ENCODE peak calls at places on chromosomes 12 and 14, in five cellular contexts. I, C, J, B and S are unnamed samples.

GRCh38 chr12:102053062-102053349 is 8.8 kb downstream of the WASHC3 start:
- DNase-seq in J (no peak), B (no peak), I (peak), C (no peak), S (no peak)

GRCh38 chr14:90487462-90487861 is 90.6 kb downstream of the CALM1 start:
- DNase-seq in C (no peak), B (no peak), J (no peak), I (no peak), S (no peak)

GRCh38 chr14:49512147-49512551 is 74.0 kb downstream of the RPS29 start:
- DNase-seq in J (no peak), C (no peak), B (no peak), I (no peak), S (peak)

GRCh38 chr12:106285993-106286392 is 16.5 kb upstream of the TCP11L2 start:
- DNase-seq in B (no peak), I (no peak), J (no peak), C (no peak), S (no peak)

GRCh38 chr14:100025111-100025510 is 40.1 kb upstream of the EVL start:
- DNase-seq in B (peak), C (peak), J (no peak), I (peak), S (peak)

GRCh38 chr12:101567918-101568317 is 26.9 kb upstream of the MYBPC1 start:
- DNase-seq in J (no peak), C (no peak), B (no peak), I (no peak), S (no peak)

GRCh38 chr12:131276501-131277185 is 322.9 kb downstream of the ADGRD1 start:
- DNase-seq in J (no peak), B (no peak), I (peak), C (no peak), S (no peak)

GRCh38 chr14:93160353-93160801 is 24.3 kb downstream of the MOAP1 start:
- DNase-seq in C (peak), J (no peak), B (no peak), I (no peak), S (no peak)

GRCh38 chr14:88078525-88078924 is 73.6 kb downstream of the GPR65 start:
- DNase-seq in J (no peak), I (no peak), C (peak), B (no peak), S (no peak)

GRCh38 chr12:132533584-132533958 is 43.6 kb downstream of the FBRSL1 start:
- DNase-seq in B (no peak), C (no peak), I (no peak), J (no peak), S (no peak)

GRCh38 chr12:7403466-7403865 is 40.5 kb downstream of the CD163L1 start:
- DNase-seq in I (no peak), B (no peak), J (no peak), C (no peak), S (no peak)

GRCh38 chr12:25269701-25270100 is 19.0 kb upstream of the KRAS start:
- DNase-seq in B (no peak), J (no peak), I (no peak), C (no peak), S (no peak)

GRCh38 chr14:79965896-79966295 is 245.4 kb downstream of the DIO2 start:
- DNase-seq in I (no peak), C (no peak), J (no peak), B (no peak), S (no peak)

GRCh38 chr12:76422878-76423438 is 74.7 kb upstream of the BBS10 start:
- DNase-seq in J (no peak), C (no peak), I (no peak), B (no peak), S (no peak)

GRCh38 chr12:13165578-13166120 is 30.9 kb upstream of the EMP1 start:
- DNase-seq in J (peak), B (peak), I (peak), C (no peak), S (peak)

GRCh38 chr12:115267464-115267863 is 583.5 kb upstream of the TBX3 start:
- DNase-seq in B (no peak), J (peak), C (no peak), I (no peak), S (peak)

GRCh38 chr14:55707365-55707804 is 127.4 kb downstream of the KTN1 start:
- DNase-seq in C (peak), J (no peak), B (no peak), I (no peak), S (peak)

GRCh38 chr14:92408186-92408585 is 85.2 kb downstream of the SLC24A4 start:
- DNase-seq in B (no peak), I (no peak), J (no peak), C (no peak), S (peak)

GRCh38 chr12:110689601-110690430 is 901 bp upstream of the HVCN1 start:
- DNase-seq in I (peak), B (peak), J (peak), C (peak), S (peak)

GRCh38 chr14:33103489-33103888 is 164.8 kb downstream of the NPAS3 start:
- DNase-seq in J (no peak), I (no peak), B (no peak), C (no peak), S (no peak)

GRCh38 chr12:52023182-52023975 is 16.6 kb downstream of the TAMALIN start:
- DNase-seq in B (peak), C (peak), J (peak), I (peak), S (peak)

GRCh38 chr12:57085999-57086950 is 2.6 kb upstream of the NAB2 start:
- DNase-seq in B (peak), I (peak), J (peak), C (peak), S (peak)

GRCh38 chr12:124396544-124397398 is 101.9 kb downstream of the RFLNA start:
- DNase-seq in J (no peak), B (no peak), I (no peak), C (no peak), S (no peak)

GRCh38 chr14:66752109-66752508 is 244.2 kb downstream of the GPHN start:
- DNase-seq in I (no peak), B (no peak), C (peak), J (no peak), S (no peak)

GRCh38 chr14:99910337-99911268 is 117.4 kb downstream of the EML1 start:
- DNase-seq in I (no peak), B (no peak), C (peak), J (no peak), S (peak)

GRCh38 chr14:84708865-84709264 is 821.1 kb upstream of the FLRT2 start:
- DNase-seq in B (no peak), J (no peak), I (no peak), C (no peak), S (no peak)

GRCh38 chr12:97308576-97309198 is 153.9 kb upstream of the RMST start:
- DNase-seq in I (no peak), J (no peak), B (no peak), C (peak), S (peak)

GRCh38 chr12:38720661-38721060 is 184.7 kb downstream of the CPNE8 start:
- DNase-seq in C (no peak), J (no peak), I (no peak), B (no peak), S (no peak)

GRCh38 chr14:79661762-79662161 is 549.5 kb downstream of the DIO2 start:
- DNase-seq in I (no peak), B (no peak), C (no peak), J (no peak), S (no peak)

GRCh38 chr14:74380172-74380571 is 31.9 kb downstream of the VRTN start:
- DNase-seq in C (no peak), I (no peak), J (no peak), B (no peak), S (peak)

GRCh38 chr14:93219103-93219726 is 12.2 kb downstream of the UBR7 start:
- DNase-seq in J (no peak), C (peak), I (no peak), B (peak), S (peak)

GRCh38 chr14:34536951-34537676 is 2.4 kb downstream of the EAPP start:
- DNase-seq in I (no peak), B (no peak), J (no peak), C (no peak), S (peak)

GRCh38 chr14:69324341-69324931 is 64.5 kb downstream of the GALNT16 start:
- DNase-seq in B (no peak), I (no peak), J (no peak), C (no peak), S (no peak)

GRCh38 chr12:2813573-2814185 is 1.2 kb downstream of the ITFG2 start:
- DNase-seq in J (no peak), I (no peak), C (peak), B (peak), S (peak)

DNA sequence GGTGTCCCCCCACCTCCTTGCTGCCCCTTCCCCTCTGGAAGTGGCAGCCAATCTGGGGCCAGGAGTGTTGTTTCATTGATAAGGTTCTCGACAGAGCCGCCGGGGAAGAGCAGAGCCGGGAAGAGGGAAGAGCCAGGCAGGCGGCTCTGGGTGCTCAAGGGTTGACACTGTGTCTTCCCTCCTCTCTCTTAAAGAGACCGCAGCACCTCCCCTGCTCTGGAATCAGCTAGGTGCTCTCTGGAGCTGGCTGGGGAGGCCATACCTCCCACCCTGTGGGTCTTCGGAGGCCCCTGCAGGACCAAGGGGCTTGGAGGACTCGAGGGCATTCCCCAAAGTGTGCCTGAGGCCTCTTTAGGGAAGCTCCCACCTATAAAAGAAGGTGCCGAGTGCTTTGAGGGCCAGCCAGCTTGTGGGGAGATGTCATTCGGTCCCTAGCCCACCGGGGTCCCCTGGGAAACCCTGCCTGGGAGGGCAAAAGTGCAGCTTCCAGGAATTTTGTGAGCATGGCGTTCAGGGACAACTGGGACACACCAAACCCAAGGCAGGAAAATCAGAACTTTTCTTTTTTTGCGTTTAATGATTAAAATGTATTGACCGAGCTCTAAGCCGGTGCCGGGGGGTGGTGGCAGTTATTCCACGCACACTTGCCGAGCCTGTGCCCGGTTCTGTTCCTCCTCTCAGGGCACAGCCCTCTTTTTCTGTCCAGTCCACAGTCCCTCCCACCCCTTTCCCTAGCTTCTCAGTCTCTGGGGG is 2.9 kb downstream of the SETD1B start:
- DNase-seq in J (peak), I (no peak), C (peak), B (no peak), S (no peak)
- H3K4me3 ChIP-seq in J (peak), I (peak), C (peak), B (peak), S (peak)

GRCh38 chr12:68158427-68158826 is 1.1 kb downstream of the IFNG start:
- DNase-seq in B (no peak), I (no peak), C (peak), J (no peak), S (peak)
- TF ChIP-seq CTCF in B (peak), I (peak), C (peak), J (peak), S (peak)

GRCh38 chr14:105891221-105891602 is 364.8 kb downstream of the TMEM121 start:
- DNase-seq in J (no peak), B (no peak), I (peak), C (no peak), S (no peak)
- H3K4me3 ChIP-seq in J (no peak), B (no peak), I (no peak), C (no peak), S (no peak)

DNA sequence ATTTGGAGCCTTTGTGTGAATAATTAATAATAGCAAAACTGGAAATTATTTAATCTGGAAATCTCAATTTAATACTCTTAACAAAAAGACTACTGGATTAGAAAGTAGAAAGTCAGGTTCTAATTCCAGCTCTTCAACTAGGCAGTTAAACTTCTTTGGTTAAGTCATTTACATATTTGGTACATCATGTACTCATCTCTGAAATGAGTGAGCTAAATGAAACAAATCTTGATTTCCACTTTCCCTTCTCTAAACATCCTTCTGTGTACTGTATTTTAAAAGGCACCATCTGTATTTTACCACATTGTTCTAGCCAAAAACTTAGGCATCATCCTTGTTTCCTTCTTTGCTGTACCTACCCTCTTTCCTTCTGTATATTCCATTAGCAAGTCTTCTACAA is 26.9 kb downstream of the CRADD start:
- DNase-seq in B (no peak), I (no peak), J (no peak), C (no peak), S (no peak)
- TF ChIP-seq CTCF in B (no peak), I (no peak), J (no peak), C (no peak), S (no peak)

GRCh38 chr12:79023261-79023660 is 158.7 kb downstream of the SYT1 start:
- DNase-seq in J (no peak), I (no peak), C (no peak), B (no peak), S (no peak)

GRCh38 chr12:79020106-79020505 is 155.5 kb downstream of the SYT1 start:
- DNase-seq in I (no peak), B (no peak), J (no peak), C (no peak), S (no peak)

GRCh38 chr12:79021021-79021420 is 156.4 kb downstream of the SYT1 start:
- DNase-seq in I (no peak), B (no peak), J (no peak), C (no peak), S (no peak)

GRCh38 chr12:79016181-79016580 is 151.6 kb downstream of the SYT1 start:
- DNase-seq in J (no peak), I (no peak), B (no peak), C (no peak), S (no peak)

GRCh38 chr12:79019672-79020071 is 155.1 kb downstream of the SYT1 start:
- DNase-seq in B (no peak), I (no peak), C (no peak), J (no peak), S (no peak)
- H3K4me3 ChIP-seq in B (no peak), I (no peak), C (no peak), J (no peak), S (no peak)

DNA sequence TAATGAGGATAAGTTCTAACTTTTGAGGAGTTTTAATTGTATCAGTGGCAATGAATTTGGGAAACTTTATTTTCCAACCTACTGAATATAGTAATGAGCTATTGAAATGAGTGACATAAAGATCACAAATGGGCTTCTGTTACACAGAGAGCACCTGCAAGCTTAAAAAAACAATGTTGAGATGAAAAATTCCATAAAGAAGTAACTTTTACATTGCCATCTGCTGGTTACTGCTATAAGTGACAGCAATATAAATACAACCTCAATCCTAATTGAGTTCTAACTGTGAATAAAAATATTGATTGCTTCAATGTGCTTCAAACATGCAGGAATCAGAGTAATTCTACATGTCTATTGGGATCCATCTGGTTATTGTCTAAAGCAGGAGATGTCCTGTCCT is 14.2 kb downstream of the WIF1 start:
- DNase-seq in B (no peak), C (no peak), J (no peak), I (no peak), S (peak)
- TF ChIP-seq CTCF in B (peak), C (peak), J (no peak), I (peak), S (peak)

GRCh38 chr14:75542585-75543091 is 20.4 kb downstream of the BATF start:
- DNase-seq in C (no peak), B (peak), J (peak), I (peak), S (peak)

GRCh38 chr14:75543786-75544185 is 21.5 kb downstream of the BATF start:
- DNase-seq in B (no peak), C (no peak), J (no peak), I (no peak), S (no peak)

GRCh38 chr14:75540479-75540851 is 18.2 kb downstream of the BATF start:
- DNase-seq in B (no peak), C (no peak), J (no peak), I (no peak), S (no peak)

GRCh38 chr14:75545907-75546306 is 23.6 kb downstream of the BATF start:
- DNase-seq in B (no peak), C (no peak), I (no peak), J (no peak), S (no peak)

DNA sequence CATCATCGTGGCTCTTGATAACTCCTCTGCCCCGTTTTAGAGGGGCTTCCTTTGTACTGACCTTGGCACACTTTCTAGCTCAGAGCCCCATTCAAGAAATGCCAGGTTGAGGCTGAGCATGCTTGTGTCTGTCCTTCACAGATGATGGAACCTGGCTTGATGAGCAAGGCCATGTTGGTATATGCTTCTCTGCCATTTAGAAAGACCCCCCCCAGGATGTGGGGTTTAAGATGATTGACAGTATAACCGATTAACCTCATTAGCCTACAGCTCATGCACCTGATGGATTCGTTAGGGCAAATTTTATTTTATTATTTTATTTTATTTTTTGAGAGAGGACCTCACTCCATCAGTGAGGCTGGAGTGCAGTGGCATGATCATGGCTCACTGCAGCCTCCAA is 21.0 kb downstream of the BATF start:
- DNase-seq in C (no peak), I (no peak), J (no peak), B (no peak), S (no peak)
- H3K4me3 ChIP-seq in C (no peak), I (no peak), J (no peak), B (no peak), S (no peak)

DNA sequence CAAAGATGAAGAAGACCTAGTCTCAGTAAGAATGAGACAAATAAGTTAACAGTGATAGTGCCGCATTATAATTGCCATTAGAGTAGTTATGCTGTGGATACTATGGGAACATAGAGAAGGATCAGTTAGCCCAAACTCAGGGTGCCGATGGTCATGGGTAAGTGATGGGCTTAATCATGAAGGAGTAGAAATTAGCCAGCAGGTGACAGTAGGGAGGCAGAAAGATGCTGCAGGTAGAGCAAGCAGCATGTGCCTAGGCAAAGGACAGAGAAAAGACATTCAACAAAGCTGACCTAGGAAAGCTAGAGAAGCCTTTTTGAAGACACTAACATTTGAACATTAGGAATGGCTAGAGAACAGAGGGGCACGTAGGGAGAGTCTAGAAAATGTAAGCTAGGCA is 30.6 kb upstream of the PTPRQ start:
- DNase-seq in J (no peak), B (no peak), C (no peak), I (no peak), S (no peak)
- TF ChIP-seq CTCF in J (no peak), B (no peak), C (no peak), I (no peak), S (no peak)

GRCh38 chr12:119176267-119177055 is 2.3 kb upstream of the HSPB8 start:
- DNase-seq in J (peak), C (peak), I (peak), B (no peak), S (peak)
- H3K4me3 ChIP-seq in J (peak), C (no peak), I (peak), B (no peak), S (peak)